ENCODE peak calls at places on chromosomes 1 and 21, in four cellular contexts. V is breast epithelium, Z is K562, S is stomach. B is an unnamed sample.

GRCh38 chr1:53288247-53289049 is 39.4 kb downstream of the LRP8 start:
- DNase-seq in V (no peak), Z (no peak), S (no peak), B (no peak)

GRCh38 chr1:228964178-228964819 is 229.0 kb downstream of the RHOU start:
- DNase-seq in V (peak; percentile 34), Z (peak; percentile 3), S (peak; percentile 37), B (peak; percentile 19)

GRCh38 chr21:45865106-45865835 is 116.3 kb upstream of the COL6A1 start:
- DNase-seq in V (no peak), Z (no peak), S (no peak), B (no peak)

GRCh38 chr1:29657816-29658215 is 421.5 kb downstream of the PTPRU start:
- DNase-seq in V (no peak), Z (no peak), S (no peak), B (no peak)

GRCh38 chr1:18108313-18109057 is 887 bp downstream of the IGSF21 start:
- DNase-seq in V (no peak), Z (no peak), S (no peak), B (no peak)

GRCh38 chr1:93908394-93909145 is 660 bp downstream of the GCLM start:
- DNase-seq in V (peak; percentile 22), Z (peak; percentile 56), S (peak; percentile 54), B (peak; percentile 71)

GRCh38 chr1:204261746-204262505 is 48.1 kb upstream of the GOLT1A start:
- DNase-seq in V (no peak), Z (no peak), S (no peak), B (no peak)

GRCh38 chr1:178310685-178311105 is 186.1 kb downstream of the CLEC20A start:
- DNase-seq in V (no peak), Z (peak; percentile 58), S (no peak), B (no peak)

GRCh38 chr1:11822091-11822490 is 16.1 kb downstream of the CLCN6 start:
- DNase-seq in V (no peak), Z (no peak), S (no peak), B (no peak)

GRCh38 chr1:155085504-155086181 is 7.0 kb downstream of the EFNA3 start:
- DNase-seq in V (peak; percentile 76), Z (peak; percentile 67), S (peak; percentile 75), B (peak; percentile 86)

GRCh38 chr1:107551491-107551890 is 410.7 kb downstream of the NTNG1 start:
- DNase-seq in V (no peak), Z (no peak), S (no peak), B (no peak)

GRCh38 chr1:96978867-96979266 is 257.3 kb downstream of the PTBP2 start:
- DNase-seq in V (no peak), Z (no peak), S (no peak), B (no peak)

GRCh38 chr1:1178794-1179331 is 5.2 kb downstream of the TTLL10 start:
- DNase-seq in V (no peak), Z (no peak), S (no peak), B (no peak)

GRCh38 chr1:90850181-90850924 is 133.3 kb upstream of the BARHL2 start:
- DNase-seq in V (no peak), Z (peak; percentile 32), S (no peak), B (peak; percentile 28)

GRCh38 chr1:246781212-246781611 is 57.0 kb downstream of the SCCPDH start:
- DNase-seq in V (no peak), Z (no peak), S (no peak), B (no peak)

GRCh38 chr1:44819594-44820327 is 11.4 kb downstream of the BTBD19 start:
- DNase-seq in V (peak; percentile 79), Z (peak; percentile 90), S (peak; percentile 79), B (peak; percentile 86)
- TF ChIP-seq POLR2AphosphoS5 in V (peak; percentile 95), Z (peak; percentile 100), S (peak; percentile 99), B (peak; percentile 99)

GRCh38 chr1:35509558-35509957 is 47.6 kb downstream of the KIAA0319L start:
- DNase-seq in V (no peak), Z (no peak), S (no peak), B (no peak)

GRCh38 chr1:35506960-35507901 is 50.0 kb downstream of the KIAA0319L start:
- DNase-seq in V (no peak), Z (no peak), S (no peak), B (no peak)

GRCh38 chr1:35505911-35506798 is 51.0 kb downstream of the KIAA0319L start:
- DNase-seq in V (peak; percentile 43), Z (peak; percentile 65), S (peak; percentile 43), B (peak; percentile 14)

GRCh38 chr1:35507947-35508346 is 49.3 kb downstream of the KIAA0319L start:
- DNase-seq in V (no peak), Z (no peak), S (no peak), B (no peak)

GRCh38 chr1:35511305-35511704 is 45.9 kb downstream of the KIAA0319L start:
- DNase-seq in V (no peak), Z (no peak), S (no peak), B (no peak)
- TF ChIP-seq POLR2AphosphoS5 in V (no peak), Z (no peak), S (no peak), B (no peak)

GRCh38 chr1:236957235-236957634 is 47.0 kb downstream of the MT1HL1 start:
- DNase-seq in V (no peak), Z (no peak), S (no peak), B (no peak)
- TF ChIP-seq POLR2AphosphoS5 in V (no peak), Z (no peak), S (no peak), B (no peak)

DNA sequence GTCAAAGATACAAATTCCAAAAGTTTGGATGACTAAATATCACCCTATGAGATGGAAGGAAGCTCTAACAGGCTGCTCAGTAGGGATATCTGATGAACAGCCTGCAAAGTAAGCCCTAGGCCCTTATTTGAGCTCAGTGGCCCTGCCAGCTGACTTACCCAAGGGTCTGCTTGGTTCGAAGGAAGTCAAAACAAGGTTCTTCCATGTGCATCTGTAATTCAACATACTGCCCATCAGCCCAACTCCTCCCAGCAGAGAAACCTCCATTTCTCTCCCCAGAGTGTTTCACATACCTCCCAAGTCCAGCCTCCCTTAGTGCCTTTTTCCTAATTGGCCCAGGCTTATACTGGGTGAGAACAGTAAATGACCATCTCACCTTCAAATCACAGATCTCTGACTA is 86.6 kb downstream of the NRDC start:
- DNase-seq in V (no peak), Z (no peak), S (no peak), B (no peak)
- TF ChIP-seq POLR2AphosphoS5 in V (no peak), Z (no peak), S (no peak), B (no peak)

GRCh38 chr1:147214842-147215539 is 10.1 kb downstream of the FMO5 start:
- DNase-seq in V (no peak), Z (no peak), S (no peak), B (no peak)
- TF ChIP-seq POLR2AphosphoS5 in V (no peak), Z (no peak), S (no peak), B (no peak)

GRCh38 chr1:111444031-111444430 is 5.0 kb downstream of the WDR77 start:
- DNase-seq in V (no peak), Z (no peak), S (no peak), B (no peak)

GRCh38 chr1:111436726-111437125 is 9.2 kb upstream of the OVGP1 start:
- DNase-seq in V (no peak), Z (no peak), S (no peak), B (no peak)

GRCh38 chr1:111439461-111440351 is 9.3 kb downstream of the WDR77 start:
- DNase-seq in V (no peak), Z (peak; percentile 35), S (no peak), B (no peak)

GRCh38 chr1:111442457-111442856 is 6.6 kb downstream of the WDR77 start:
- DNase-seq in V (no peak), Z (no peak), S (no peak), B (no peak)

DNA sequence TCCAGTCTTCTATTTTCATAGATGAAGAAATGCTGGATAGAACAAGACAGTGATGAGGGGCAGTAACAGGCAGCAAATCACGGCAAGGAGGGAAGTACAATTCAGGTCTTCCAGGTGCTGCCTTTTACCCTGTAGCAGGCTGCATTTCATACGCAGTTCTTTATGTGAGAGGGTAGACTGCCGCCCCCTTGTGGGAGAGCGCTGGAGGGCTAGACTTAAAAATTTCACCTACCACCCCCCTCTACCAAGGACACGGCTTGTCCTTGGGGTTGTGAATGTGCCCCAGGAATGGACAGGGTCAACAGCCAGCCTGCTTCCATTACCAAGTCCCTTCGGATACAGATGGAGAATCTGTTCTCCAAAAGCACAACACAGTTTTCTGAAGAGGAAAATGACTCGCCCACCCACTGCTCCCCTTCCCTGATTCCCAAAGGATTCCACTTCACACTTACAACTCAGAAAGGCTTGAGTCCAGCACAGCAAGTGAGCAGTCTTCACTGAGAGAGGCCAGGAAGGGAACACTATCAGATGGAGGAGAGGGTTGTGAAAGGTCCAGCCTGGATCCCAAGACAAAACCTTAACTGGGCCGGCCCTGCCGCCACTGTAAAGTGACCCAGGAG is 7.4 kb downstream of the WDR77 start:
- DNase-seq in V (no peak), Z (peak; percentile 54), S (peak; percentile 50), B (peak; percentile 26)
- TF ChIP-seq POLR2AphosphoS5 in V (no peak), Z (no peak), S (no peak), B (no peak)

GRCh38 chr1:169427081-169427611 is at the start of gene CCDC181:
- DNase-seq in V (no peak), Z (no peak), S (peak; percentile 54), B (peak; percentile 15)
- TF ChIP-seq POLR2AphosphoS5 in V (no peak), Z (no peak), S (no peak), B (no peak)

B was measured in transverse colon.